ENCODE peak calls at places on chromosomes 12 and 14, in ten cellular contexts. W, E, R, A, K, D, B, X, Q and Z are unnamed samples.

GRCh38 chr14:35362911-35363374 is 41.6 kb downstream of the NFKBIA start:
- DNase-seq in W (no peak), E (no peak), R (no peak), A (no peak), K (no peak), D (peak; percentile 47), B (no peak), X (no peak), Q (no peak), Z (no peak)

GRCh38 chr14:69922198-69922597 is 43.0 kb downstream of the SMOC1 start:
- DNase-seq in W (no peak), E (no peak), R (no peak), A (no peak), K (no peak), D (no peak), B (no peak), X (no peak), Q (no peak), Z (no peak)

GRCh38 chr14:36520601-36521525 is 831 bp upstream of the NKX2-1 start:
- DNase-seq in W (no peak), E (peak; percentile 76), R (no peak), A (peak; percentile 78), K (no peak), D (no peak), B (no peak), X (no peak), Q (peak; percentile 75), Z (no peak)

GRCh38 chr12:18998343-18999270 is 130.9 kb upstream of the PLEKHA5 start:
- DNase-seq in W (no peak), E (no peak), R (no peak), A (no peak), K (no peak), D (no peak), B (peak; percentile 81), X (no peak), Q (no peak), Z (no peak)

GRCh38 chr12:75890141-75890540 is 141.4 kb downstream of the PHLDA1 start:
- DNase-seq in W (no peak), E (no peak), R (no peak), A (no peak), K (no peak), D (no peak), B (no peak), X (no peak), Q (no peak), Z (no peak)

GRCh38 chr14:73240816-73241480 is 3.6 kb downstream of the PAPLN start:
- DNase-seq in W (no peak), E (no peak), R (no peak), A (no peak), K (no peak), D (peak; percentile 18), B (no peak), X (no peak), Q (no peak), Z (peak; percentile 13)

GRCh38 chr12:5945071-5946008 is at the start of gene ANO2:
- DNase-seq in W (no peak), E (no peak), R (no peak), A (peak; percentile 64), K (no peak), D (no peak), B (no peak), X (no peak), Q (peak; percentile 83), Z (peak; percentile 46)

GRCh38 chr14:100271247-100271939 is 32.4 kb downstream of the YY1 start:
- DNase-seq in W (no peak), E (no peak), R (peak; percentile 42), A (no peak), K (no peak), D (no peak), B (no peak), X (no peak), Q (no peak), Z (no peak)

GRCh38 chr12:74892057-74892633 is 317.5 kb downstream of the KCNC2 start:
- DNase-seq in W (no peak), E (no peak), R (no peak), A (no peak), K (no peak), D (no peak), B (no peak), X (no peak), Q (no peak), Z (no peak)

GRCh38 chr12:67651380-67651695 is 2.8 kb downstream of the DYRK2 start:
- DNase-seq in W (no peak), E (peak; percentile 50), R (peak; percentile 65), A (no peak), K (no peak), D (no peak), B (no peak), X (no peak), Q (no peak), Z (no peak)

GRCh38 chr12:93707836-93708235 is 30.7 kb downstream of the CRADD start:
- DNase-seq in W (no peak), E (no peak), R (no peak), A (no peak), K (no peak), D (no peak), B (peak; percentile 79), X (no peak), Q (no peak), Z (no peak)

GRCh38 chr12:67426067-67426466 is 156.9 kb downstream of the CAND1 start:
- DNase-seq in W (no peak), E (no peak), R (no peak), A (no peak), K (no peak), D (no peak), B (no peak), X (no peak), Q (no peak), Z (no peak)

GRCh38 chr14:94575730-94576585 is 5.3 kb upstream of the SERPINA5 start:
- DNase-seq in W (no peak), E (no peak), R (no peak), A (no peak), K (no peak), D (no peak), B (no peak), X (no peak), Q (no peak), Z (no peak)

GRCh38 chr14:49767473-49768300 is at the start of gene KLHDC2:
- DNase-seq in W (peak; percentile 93), E (peak; percentile 91), R (peak; percentile 90), A (peak; percentile 95), K (peak; percentile 89), D (peak; percentile 88), B (peak; percentile 49), X (peak; percentile 92), Q (peak; percentile 87), Z (no peak)

GRCh38 chr12:53005215-53005985 is 856 bp upstream of the EIF4B start:
- DNase-seq in W (no peak), E (no peak), R (peak; percentile 21), A (no peak), K (no peak), D (peak; percentile 23), B (no peak), X (no peak), Q (peak; percentile 26), Z (no peak)

GRCh38 chr12:55227643-55228042 is 6.8 kb downstream of the OR10A7 start:
- DNase-seq in W (no peak), E (no peak), R (no peak), A (no peak), K (no peak), D (no peak), B (peak; percentile 3), X (no peak), Q (no peak), Z (no peak)

GRCh38 chr12:57240926-57241555 is 9.9 kb downstream of the STAC3 start:
- DNase-seq in W (no peak), E (no peak), R (peak; percentile 57), A (peak; percentile 59), K (no peak), D (no peak), B (no peak), X (no peak), Q (no peak), Z (no peak)

GRCh38 chr14:18660585-18660922 is 59.6 kb downstream of the OR11H12 start:
- DNase-seq in W (no peak), E (no peak), R (no peak), A (no peak), K (no peak), D (no peak), B (no peak), X (no peak), Q (no peak), Z (no peak)

GRCh38 chr14:31930493-31931225 is 146.4 kb upstream of the ARHGAP5 start:
- DNase-seq in W (no peak), E (no peak), R (no peak), A (no peak), K (no peak), D (no peak), B (peak; percentile 35), X (no peak), Q (no peak), Z (no peak)

GRCh38 chr12:26712892-26713291 is 120.1 kb downstream of the ITPR2 start:
- DNase-seq in W (no peak), E (no peak), R (no peak), A (no peak), K (no peak), D (no peak), B (no peak), X (no peak), Q (no peak), Z (no peak)

GRCh38 chr12:120468271-120468845 is 1.2 kb downstream of the SRSF9 start:
- DNase-seq in W (no peak), E (peak; percentile 38), R (peak; percentile 44), A (no peak), K (peak; percentile 20), D (peak; percentile 28), B (no peak), X (no peak), Q (peak; percentile 33), Z (no peak)

GRCh38 chr12:115396567-115396966 is 712.6 kb upstream of the TBX3 start:
- DNase-seq in W (no peak), E (no peak), R (no peak), A (no peak), K (no peak), D (no peak), B (no peak), X (no peak), Q (no peak), Z (no peak)
- TF ChIP-seq CTCF in W (no peak), E (no peak), R (no peak), A (no peak), K (no peak), D (no peak), B (no peak), X (no peak), Q (no peak), Z (no peak)

GRCh38 chr14:45716506-45716905 is 463.5 kb upstream of the MIS18BP1 start:
- DNase-seq in W (no peak), E (no peak), R (no peak), A (no peak), K (no peak), D (no peak), B (no peak), X (no peak), Q (peak; percentile 51), Z (no peak)
- TF ChIP-seq CTCF in W (peak; percentile 73), E (no peak), R (no peak), A (no peak), K (no peak), D (no peak), B (peak; percentile 62), X (no peak), Q (peak; percentile 47), Z (no peak)

GRCh38 chr14:45838597-45838996 is 585.6 kb upstream of the MIS18BP1 start:
- DNase-seq in W (no peak), E (peak; percentile 4), R (no peak), A (no peak), K (no peak), D (no peak), B (peak; percentile 4), X (no peak), Q (no peak), Z (no peak)
- TF ChIP-seq CTCF in W (peak; percentile 54), E (peak; percentile 39), R (no peak), A (no peak), K (no peak), D (no peak), B (peak; percentile 65), X (peak; percentile 38), Q (no peak), Z (no peak)

GRCh38 chr12:110846615-110847566 is at the start of gene CCDC63:
- DNase-seq in W (peak; percentile 78), E (peak; percentile 60), R (peak; percentile 48), A (peak; percentile 84), K (peak; percentile 50), D (peak; percentile 44), B (no peak), X (no peak), Q (peak; percentile 85), Z (peak; percentile 63)
- TF ChIP-seq CTCF in W (peak; percentile 63), E (peak; percentile 55), R (peak; percentile 31), A (no peak), K (peak; percentile 73), D (peak; percentile 37), B (peak; percentile 58), X (no peak), Q (peak; percentile 37), Z (peak; percentile 53)